ENCODE peak calls at places on chromosome 6, in eight cellular contexts. One of them, this sample, is unnamed.

GRCh38 chr6:156017838-156018237 is 562.2 kb upstream of the NOX3 start:
- DNase-seq in endothelial cell: no peak
- DNase-seq in psoas muscle: no peak
- DNase-seq in fibroblast of mammary gland: peak
- DNase-seq in CD4-positive, alpha-beta T cell: no peak
- DNase-seq in body of pancreas: no peak
- DNase-seq in foreskin fibroblast: no peak
- DNase-seq in H9: no peak
- DNase-seq in this sample: no peak

GRCh38 chr6:79630883-79631799 is at the start of gene SH3BGRL2:
- DNase-seq in fibroblast of mammary gland: peak
- DNase-seq in H9: peak
- DNase-seq in psoas muscle: peak
- DNase-seq in endothelial cell: peak
- DNase-seq in CD4-positive, alpha-beta T cell: peak
- DNase-seq in foreskin fibroblast: peak
- DNase-seq in body of pancreas: peak
- DNase-seq in this sample: peak

GRCh38 chr6:36612101-36612625 is 18.0 kb downstream of the SRSF3 start:
- DNase-seq in foreskin fibroblast: no peak
- DNase-seq in fibroblast of mammary gland: no peak
- DNase-seq in endothelial cell: no peak
- DNase-seq in psoas muscle: no peak
- DNase-seq in H9: no peak
- DNase-seq in body of pancreas: no peak
- DNase-seq in CD4-positive, alpha-beta T cell: no peak
- DNase-seq in this sample: no peak

GRCh38 chr6:431986-432385 is 40.4 kb downstream of the IRF4 start:
- DNase-seq in foreskin fibroblast: no peak
- DNase-seq in body of pancreas: no peak
- DNase-seq in psoas muscle: no peak
- DNase-seq in endothelial cell: no peak
- DNase-seq in fibroblast of mammary gland: peak
- DNase-seq in H9: no peak
- DNase-seq in CD4-positive, alpha-beta T cell: no peak
- DNase-seq in this sample: peak

GRCh38 chr6:24223131-24223715 is 97.2 kb downstream of the NRSN1 start:
- DNase-seq in body of pancreas: no peak
- DNase-seq in CD4-positive, alpha-beta T cell: no peak
- DNase-seq in psoas muscle: no peak
- DNase-seq in H9: no peak
- DNase-seq in endothelial cell: no peak
- DNase-seq in fibroblast of mammary gland: no peak
- DNase-seq in foreskin fibroblast: peak
- DNase-seq in this sample: no peak

GRCh38 chr6:45961125-45961524 is 54.5 kb downstream of the CLIC5 start:
- DNase-seq in body of pancreas: no peak
- DNase-seq in H9: no peak
- DNase-seq in psoas muscle: no peak
- DNase-seq in fibroblast of mammary gland: peak
- DNase-seq in CD4-positive, alpha-beta T cell: no peak
- DNase-seq in endothelial cell: no peak
- DNase-seq in foreskin fibroblast: no peak
- DNase-seq in this sample: no peak

GRCh38 chr6:77561768-77562314 is 91.0 kb upstream of the MEI4 start:
- DNase-seq in endothelial cell: no peak
- DNase-seq in foreskin fibroblast: no peak
- DNase-seq in psoas muscle: no peak
- DNase-seq in H9: no peak
- DNase-seq in fibroblast of mammary gland: peak
- DNase-seq in CD4-positive, alpha-beta T cell: no peak
- DNase-seq in body of pancreas: no peak
- DNase-seq in this sample: no peak

GRCh38 chr6:15132854-15133670 is 112.8 kb upstream of the JARID2 start:
- DNase-seq in CD4-positive, alpha-beta T cell: no peak
- DNase-seq in psoas muscle: no peak
- DNase-seq in fibroblast of mammary gland: peak
- DNase-seq in H9: no peak
- DNase-seq in body of pancreas: no peak
- DNase-seq in endothelial cell: no peak
- DNase-seq in foreskin fibroblast: peak
- DNase-seq in this sample: no peak

GRCh38 chr6:13554929-13555333 is 19.5 kb upstream of the SIRT5 start:
- DNase-seq in CD4-positive, alpha-beta T cell: no peak
- DNase-seq in psoas muscle: peak
- DNase-seq in endothelial cell: peak
- DNase-seq in body of pancreas: no peak
- DNase-seq in fibroblast of mammary gland: no peak
- DNase-seq in H9: peak
- DNase-seq in foreskin fibroblast: peak
- DNase-seq in this sample: no peak

GRCh38 chr6:108120311-108120710 is 45.5 kb upstream of the NR2E1 start:
- DNase-seq in H9: peak
- DNase-seq in CD4-positive, alpha-beta T cell: no peak
- DNase-seq in foreskin fibroblast: no peak
- DNase-seq in fibroblast of mammary gland: no peak
- DNase-seq in endothelial cell: no peak
- DNase-seq in body of pancreas: no peak
- DNase-seq in psoas muscle: no peak
- DNase-seq in this sample: no peak

GRCh38 chr6:24802271-24803059 is 3.7 kb upstream of the ARMH2 start:
- DNase-seq in CD4-positive, alpha-beta T cell: no peak
- DNase-seq in H9: no peak
- DNase-seq in fibroblast of mammary gland: peak
- DNase-seq in endothelial cell: no peak
- DNase-seq in body of pancreas: no peak
- DNase-seq in psoas muscle: no peak
- DNase-seq in foreskin fibroblast: peak
- DNase-seq in this sample: no peak

GRCh38 chr6:89146748-89147715 is 1.2 kb downstream of the PM20D2 start:
- DNase-seq in fibroblast of mammary gland: peak
- DNase-seq in endothelial cell: no peak
- DNase-seq in psoas muscle: no peak
- DNase-seq in body of pancreas: peak
- DNase-seq in H9: peak
- DNase-seq in CD4-positive, alpha-beta T cell: no peak
- DNase-seq in foreskin fibroblast: peak
- DNase-seq in this sample: peak

DNA sequence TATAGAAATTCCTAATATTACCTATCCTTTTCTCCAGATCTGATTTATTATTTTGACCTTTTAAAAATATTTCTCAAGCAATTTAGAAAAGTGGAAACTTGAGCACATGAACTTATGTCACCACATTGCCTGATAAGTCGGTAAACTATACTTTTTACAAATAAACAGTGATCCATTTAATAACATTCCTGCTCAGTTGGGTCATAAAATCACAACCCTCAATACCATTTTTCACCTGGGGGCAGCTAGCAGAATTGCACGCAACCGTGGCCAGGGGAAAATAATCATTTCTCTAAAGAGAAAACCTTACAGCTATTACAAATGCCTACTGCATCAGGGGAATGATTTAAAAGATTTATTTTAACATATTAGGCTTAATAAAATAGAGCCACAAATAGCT is 614.5 kb downstream of the PHF3 start:
- DNase-seq in psoas muscle: no peak
- DNase-seq in fibroblast of mammary gland: no peak
- DNase-seq in H9: no peak
- DNase-seq in CD4-positive, alpha-beta T cell: no peak
- DNase-seq in foreskin fibroblast: no peak
- DNase-seq in endothelial cell: no peak
- DNase-seq in body of pancreas: no peak
- DNase-seq in this sample: no peak
- TF ChIP-seq CTCF in psoas muscle: no peak
- TF ChIP-seq CTCF in fibroblast of mammary gland: peak
- TF ChIP-seq CTCF in H9: peak
- TF ChIP-seq CTCF in CD4-positive, alpha-beta T cell: no peak
- TF ChIP-seq CTCF in foreskin fibroblast: no peak
- TF ChIP-seq CTCF in endothelial cell: peak
- TF ChIP-seq CTCF in body of pancreas: no peak
- TF ChIP-seq CTCF in this sample: no peak

GRCh38 chr6:44002071-44002590 is 125.1 kb downstream of the MRPL14 start:
- DNase-seq in body of pancreas: peak
- DNase-seq in psoas muscle: no peak
- DNase-seq in endothelial cell: peak
- DNase-seq in H9: peak
- DNase-seq in CD4-positive, alpha-beta T cell: no peak
- DNase-seq in foreskin fibroblast: no peak
- DNase-seq in fibroblast of mammary gland: no peak
- DNase-seq in this sample: no peak

GRCh38 chr6:44004136-44004535 is 123.1 kb downstream of the MRPL14 start:
- DNase-seq in CD4-positive, alpha-beta T cell: no peak
- DNase-seq in foreskin fibroblast: no peak
- DNase-seq in psoas muscle: no peak
- DNase-seq in endothelial cell: no peak
- DNase-seq in body of pancreas: no peak
- DNase-seq in fibroblast of mammary gland: no peak
- DNase-seq in H9: no peak
- DNase-seq in this sample: no peak

GRCh38 chr6:44004625-44005506 is 122.4 kb downstream of the MRPL14 start:
- DNase-seq in fibroblast of mammary gland: no peak
- DNase-seq in foreskin fibroblast: peak
- DNase-seq in psoas muscle: no peak
- DNase-seq in CD4-positive, alpha-beta T cell: no peak
- DNase-seq in endothelial cell: no peak
- DNase-seq in H9: no peak
- DNase-seq in body of pancreas: peak
- DNase-seq in this sample: no peak

GRCh38 chr6:44002591-44003344 is 124.5 kb downstream of the MRPL14 start:
- DNase-seq in fibroblast of mammary gland: peak
- DNase-seq in foreskin fibroblast: peak
- DNase-seq in psoas muscle: peak
- DNase-seq in CD4-positive, alpha-beta T cell: peak
- DNase-seq in body of pancreas: peak
- DNase-seq in endothelial cell: peak
- DNase-seq in H9: peak
- DNase-seq in this sample: peak

DNA sequence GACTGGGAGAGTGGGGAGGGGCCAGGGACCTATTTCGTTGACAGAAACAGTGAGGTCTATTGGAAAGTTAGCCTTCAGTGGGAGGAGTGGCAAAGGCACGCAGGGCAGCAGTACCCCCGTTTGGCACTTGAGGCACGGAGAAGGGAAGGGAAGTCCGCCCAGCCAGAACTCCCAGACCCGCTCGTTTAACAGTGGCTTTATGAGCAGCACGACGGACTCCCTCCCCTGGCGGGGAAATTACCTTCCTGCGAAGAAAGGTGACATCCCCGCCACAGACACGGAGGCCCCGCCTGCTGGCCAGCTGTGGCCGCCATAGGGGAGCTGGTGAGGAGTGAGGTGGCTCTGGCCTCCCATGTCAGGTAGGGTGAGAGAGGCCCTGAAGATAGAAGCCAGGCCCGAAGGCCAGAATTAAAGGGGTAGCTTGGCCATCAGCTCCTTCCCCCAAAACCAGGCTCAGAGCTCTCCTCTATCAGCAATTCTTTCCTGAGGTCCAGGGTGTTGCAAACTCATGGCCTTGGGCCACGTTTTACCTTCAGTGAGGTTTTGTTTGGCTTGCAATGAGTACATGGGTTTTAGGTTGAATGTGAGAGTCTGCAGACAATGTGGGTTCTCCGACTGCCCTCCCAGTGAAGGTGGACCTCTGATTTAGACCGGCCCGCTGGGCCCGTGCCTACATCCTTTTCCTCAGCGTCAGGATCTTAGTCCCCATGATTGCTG is 123.7 kb downstream of the MRPL14 start:
- DNase-seq in endothelial cell: peak
- DNase-seq in fibroblast of mammary gland: no peak
- DNase-seq in body of pancreas: peak
- DNase-seq in foreskin fibroblast: no peak
- DNase-seq in H9: peak
- DNase-seq in CD4-positive, alpha-beta T cell: no peak
- DNase-seq in psoas muscle: no peak
- DNase-seq in this sample: peak
- TF ChIP-seq CTCF in endothelial cell: no peak
- TF ChIP-seq CTCF in fibroblast of mammary gland: no peak
- TF ChIP-seq CTCF in body of pancreas: no peak
- TF ChIP-seq CTCF in foreskin fibroblast: no peak
- TF ChIP-seq CTCF in H9: peak
- TF ChIP-seq CTCF in CD4-positive, alpha-beta T cell: no peak
- TF ChIP-seq CTCF in psoas muscle: no peak
- TF ChIP-seq CTCF in this sample: peak

GRCh38 chr6:16821834-16822264 is 60.6 kb upstream of the ATXN1 start:
- DNase-seq in psoas muscle: no peak
- DNase-seq in H9: no peak
- DNase-seq in CD4-positive, alpha-beta T cell: no peak
- DNase-seq in endothelial cell: no peak
- DNase-seq in fibroblast of mammary gland: no peak
- DNase-seq in body of pancreas: peak
- DNase-seq in foreskin fibroblast: no peak
- DNase-seq in this sample: no peak

GRCh38 chr6:16817594-16817993 is 56.3 kb upstream of the ATXN1 start:
- DNase-seq in endothelial cell: no peak
- DNase-seq in CD4-positive, alpha-beta T cell: no peak
- DNase-seq in fibroblast of mammary gland: no peak
- DNase-seq in H9: no peak
- DNase-seq in psoas muscle: no peak
- DNase-seq in foreskin fibroblast: no peak
- DNase-seq in body of pancreas: no peak
- DNase-seq in this sample: no peak

GRCh38 chr6:16818992-16819626 is 57.8 kb upstream of the ATXN1 start:
- DNase-seq in psoas muscle: no peak
- DNase-seq in endothelial cell: no peak
- DNase-seq in foreskin fibroblast: no peak
- DNase-seq in CD4-positive, alpha-beta T cell: no peak
- DNase-seq in fibroblast of mammary gland: no peak
- DNase-seq in body of pancreas: no peak
- DNase-seq in H9: no peak
- DNase-seq in this sample: no peak

GRCh38 chr6:16822529-16822928 is 61.3 kb upstream of the ATXN1 start:
- DNase-seq in endothelial cell: no peak
- DNase-seq in body of pancreas: no peak
- DNase-seq in psoas muscle: no peak
- DNase-seq in CD4-positive, alpha-beta T cell: no peak
- DNase-seq in fibroblast of mammary gland: no peak
- DNase-seq in foreskin fibroblast: no peak
- DNase-seq in H9: no peak
- DNase-seq in this sample: no peak

GRCh38 chr6:16819752-16820151 is 58.5 kb upstream of the ATXN1 start:
- DNase-seq in CD4-positive, alpha-beta T cell: no peak
- DNase-seq in endothelial cell: no peak
- DNase-seq in fibroblast of mammary gland: peak
- DNase-seq in H9: no peak
- DNase-seq in foreskin fibroblast: peak
- DNase-seq in body of pancreas: no peak
- DNase-seq in psoas muscle: no peak
- DNase-seq in this sample: no peak
- TF ChIP-seq CTCF in CD4-positive, alpha-beta T cell: no peak
- TF ChIP-seq CTCF in endothelial cell: no peak
- TF ChIP-seq CTCF in fibroblast of mammary gland: peak
- TF ChIP-seq CTCF in H9: peak
- TF ChIP-seq CTCF in foreskin fibroblast: peak
- TF ChIP-seq CTCF in body of pancreas: no peak
- TF ChIP-seq CTCF in psoas muscle: no peak
- TF ChIP-seq CTCF in this sample: peak

DNA sequence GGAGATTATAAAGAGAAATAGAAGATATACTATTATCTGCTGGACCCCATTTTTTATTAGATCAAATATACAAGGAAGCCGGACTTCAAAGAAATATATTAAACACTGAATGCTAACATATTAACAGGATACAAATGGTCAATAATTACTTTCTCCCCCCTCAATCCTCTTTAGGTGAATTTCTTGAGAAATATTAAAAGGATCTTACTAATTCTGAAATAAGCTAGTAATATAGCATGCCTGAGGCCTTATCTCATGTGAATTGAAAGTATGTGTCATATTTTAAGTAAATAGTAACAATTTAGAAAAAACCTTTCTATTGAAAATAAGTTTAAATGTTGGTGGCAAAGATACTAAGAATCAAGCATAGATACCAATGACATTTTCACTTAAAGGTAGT is 954.7 kb upstream of the MAN1A1 start:
- DNase-seq in body of pancreas: no peak
- DNase-seq in psoas muscle: no peak
- DNase-seq in H9: no peak
- DNase-seq in endothelial cell: no peak
- DNase-seq in CD4-positive, alpha-beta T cell: no peak
- DNase-seq in foreskin fibroblast: no peak
- DNase-seq in fibroblast of mammary gland: no peak
- DNase-seq in this sample: no peak
- TF ChIP-seq CTCF in body of pancreas: no peak
- TF ChIP-seq CTCF in psoas muscle: no peak
- TF ChIP-seq CTCF in H9: no peak
- TF ChIP-seq CTCF in endothelial cell: no peak
- TF ChIP-seq CTCF in CD4-positive, alpha-beta T cell: no peak
- TF ChIP-seq CTCF in foreskin fibroblast: no peak
- TF ChIP-seq CTCF in fibroblast of mammary gland: no peak
- TF ChIP-seq CTCF in this sample: no peak